ENCODE peak calls at places on chromosome 3, in nine cellular contexts. H is coronary artery, U is AG04450, F is sigmoid colon, B is cardiac muscle cell, G is RWPE2, E is K562, Y is heart right ventricle, O is brain microvascular endothelial cell. X is an unnamed sample.

GRCh38 chr3:99783009-99783573 is 34.6 kb upstream of the CMSS1 start:
- DNase-seq in H (no peak), U (peak), F (no peak), B (no peak), G (no peak), E (no peak), Y (no peak), O (peak), X (no peak)

GRCh38 chr3:11131371-11131770 is 22.9 kb upstream of the HRH1 start:
- DNase-seq in H (no peak), U (no peak), F (no peak), B (no peak), G (no peak), E (no peak), Y (no peak), O (no peak), X (no peak)

GRCh38 chr3:126616931-126617330 is 38.0 kb downstream of the TXNRD3 start:
- DNase-seq in H (no peak), U (no peak), F (no peak), B (no peak), G (no peak), E (no peak), Y (no peak), O (no peak), X (no peak)

GRCh38 chr3:53320697-53321096 is 26.6 kb downstream of the DCP1A start:
- DNase-seq in H (no peak), U (no peak), F (no peak), B (no peak), G (no peak), E (no peak), Y (peak), O (no peak), X (no peak)

GRCh38 chr3:194908432-194908966 is 222.8 kb downstream of the FAM43A start:
- DNase-seq in H (no peak), U (no peak), F (no peak), B (no peak), G (no peak), E (no peak), Y (no peak), O (no peak), X (no peak)

GRCh38 chr3:127590593-127591477 is at the start of gene TPRA1:
- DNase-seq in H (peak), U (peak), F (peak), B (peak), G (peak), E (peak), Y (peak), O (peak), X (peak)

GRCh38 chr3:132448211-132448961 is 31.1 kb downstream of the DNAJC13 start:
- DNase-seq in H (peak), U (no peak), F (no peak), B (peak), G (no peak), E (no peak), Y (peak), O (peak), X (no peak)

GRCh38 chr3:123361019-123361418 is 87.9 kb downstream of the ADCY5 start:
- DNase-seq in H (no peak), U (no peak), F (peak), B (no peak), G (no peak), E (no peak), Y (no peak), O (no peak), X (no peak)

GRCh38 chr3:183151716-183152385 is 10.7 kb downstream of the LAMP3 start:
- DNase-seq in H (no peak), U (no peak), F (no peak), B (no peak), G (no peak), E (no peak), Y (no peak), O (no peak), X (no peak)

GRCh38 chr3:190666801-190667200 is 152.9 kb downstream of the IL1RAP start:
- DNase-seq in H (no peak), U (no peak), F (no peak), B (no peak), G (no peak), E (no peak), Y (no peak), O (no peak), X (no peak)

GRCh38 chr3:47950453-47950852 is 65.8 kb downstream of the MAP4 start:
- DNase-seq in H (no peak), U (no peak), F (no peak), B (no peak), G (no peak), E (no peak), Y (no peak), O (no peak), X (no peak)

GRCh38 chr3:115217678-115218451 is 70.8 kb upstream of the ZBTB20 start:
- DNase-seq in H (no peak), U (peak), F (no peak), B (peak), G (no peak), E (peak), Y (peak), O (peak), X (peak)

GRCh38 chr3:51718547-51719412 is 11.9 kb downstream of the GRM2 start:
- DNase-seq in H (no peak), U (no peak), F (peak), B (peak), G (no peak), E (peak), Y (peak), O (peak), X (peak)

GRCh38 chr3:65924762-65925161 is 114.0 kb downstream of the MAGI1 start:
- DNase-seq in H (no peak), U (no peak), F (no peak), B (no peak), G (no peak), E (no peak), Y (no peak), O (no peak), X (no peak)

GRCh38 chr3:138118863-138119766 is 3.7 kb upstream of the DZIP1L start:
- DNase-seq in H (no peak), U (peak), F (peak), B (peak), G (no peak), E (peak), Y (peak), O (peak), X (peak)

GRCh38 chr3:123813876-123814275 is 70.3 kb downstream of the MYLK start:
- DNase-seq in H (no peak), U (no peak), F (no peak), B (no peak), G (no peak), E (peak), Y (peak), O (peak), X (no peak)

GRCh38 chr3:143897558-143898305 is 49.5 kb upstream of the SLC9A9 start:
- DNase-seq in H (no peak), U (no peak), F (no peak), B (peak), G (no peak), E (no peak), Y (no peak), O (peak), X (no peak)

GRCh38 chr3:13004376-13004775 is 68.9 kb downstream of the IQSEC1 start:
- DNase-seq in H (no peak), U (no peak), F (peak), B (no peak), G (peak), E (no peak), Y (no peak), O (no peak), X (no peak)

GRCh38 chr3:156899951-156900350 is 73.8 kb downstream of the LEKR1 start:
- DNase-seq in H (no peak), U (no peak), F (no peak), B (no peak), G (no peak), E (no peak), Y (no peak), O (no peak), X (no peak)

GRCh38 chr3:13927295-13927694 is 47.4 kb upstream of the WNT7A start:
- DNase-seq in H (no peak), U (no peak), F (no peak), B (no peak), G (no peak), E (no peak), Y (no peak), O (no peak), X (no peak)

GRCh38 chr3:908839-909238 is 184.0 kb upstream of the CNTN6 start:
- DNase-seq in H (no peak), U (no peak), F (no peak), B (peak), G (no peak), E (no peak), Y (no peak), O (no peak), X (peak)

GRCh38 chr3:45597166-45597565 is 2.6 kb downstream of the LIMD1 start:
- DNase-seq in H (no peak), U (no peak), F (no peak), B (no peak), G (no peak), E (no peak), Y (peak), O (peak), X (no peak)

GRCh38 chr3:190194506-190194905 is 73.8 kb upstream of the P3H2 start:
- DNase-seq in H (no peak), U (no peak), F (no peak), B (no peak), G (no peak), E (no peak), Y (no peak), O (no peak), X (no peak)

DNA sequence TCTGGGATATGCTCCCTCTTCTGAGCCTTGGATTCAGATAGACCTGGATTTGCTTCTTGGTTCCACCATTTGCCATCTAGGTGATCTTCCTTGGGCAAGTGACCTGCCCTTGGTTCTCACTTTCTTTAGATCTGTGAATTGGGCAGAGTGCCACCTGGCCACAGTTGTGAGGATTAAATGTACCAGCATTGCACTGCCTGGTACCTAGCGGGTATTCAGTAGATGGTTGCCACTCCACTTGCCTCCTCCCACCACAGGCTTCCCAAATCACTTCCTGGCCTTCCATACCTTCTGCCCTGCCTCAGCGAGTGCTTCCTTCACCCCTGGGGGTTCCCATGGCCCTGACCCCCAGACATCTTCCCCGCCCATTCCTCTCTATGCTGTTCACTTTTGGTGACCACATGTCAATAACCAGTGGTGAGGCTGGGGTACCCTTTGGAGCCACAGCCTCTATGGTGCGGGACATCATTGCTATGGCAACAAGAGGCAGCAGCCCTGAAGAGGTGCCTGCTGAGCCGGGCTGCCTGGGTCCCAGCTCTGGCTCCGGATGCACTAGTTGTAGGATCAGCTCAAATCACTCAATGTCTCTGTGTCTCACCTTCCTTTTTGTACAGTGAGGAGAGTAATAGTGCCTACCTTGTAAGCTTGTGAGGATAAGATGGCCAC is 40.5 kb downstream of the CMTM7 start:
- DNase-seq in H (no peak), U (no peak), F (no peak), B (no peak), G (no peak), E (no peak), Y (no peak), O (no peak), X (no peak)
- H3K27ac ChIP-seq in H (no peak), U (no peak), F (no peak), B (no peak), G (no peak), E (no peak), Y (no peak), O (no peak), X (no peak)

GRCh38 chr3:15380980-15381890 is 46.1 kb downstream of the METTL6 start:
- DNase-seq in H (no peak), U (no peak), F (no peak), B (no peak), G (no peak), E (no peak), Y (no peak), O (no peak), X (no peak)

GRCh38 chr3:15382405-15382923 is 44.9 kb downstream of the METTL6 start:
- DNase-seq in H (no peak), U (no peak), F (no peak), B (no peak), G (no peak), E (no peak), Y (no peak), O (no peak), X (no peak)

GRCh38 chr3:15372918-15373317 is 40.5 kb upstream of the SH3BP5 start:
- DNase-seq in H (no peak), U (no peak), F (no peak), B (no peak), G (no peak), E (no peak), Y (no peak), O (no peak), X (no peak)

GRCh38 chr3:15375461-15376000 is 43.1 kb upstream of the SH3BP5 start:
- DNase-seq in H (no peak), U (no peak), F (no peak), B (no peak), G (no peak), E (no peak), Y (no peak), O (no peak), X (no peak)

GRCh38 chr3:15377961-15378791 is 45.8 kb upstream of the SH3BP5 start:
- DNase-seq in H (peak), U (peak), F (peak), B (peak), G (peak), E (peak), Y (peak), O (peak), X (peak)
- H3K4me3 ChIP-seq in H (peak), U (no peak), F (no peak), B (no peak), G (no peak), E (no peak), Y (no peak), O (no peak), X (no peak)

GRCh38 chr3:106769045-106769444 is 608.2 kb upstream of the CCDC54 start:
- DNase-seq in H (no peak), U (no peak), F (no peak), B (no peak), G (no peak), E (no peak), Y (no peak), O (no peak), X (peak)
- TF ChIP-seq CTCF in H (no peak), U (no peak), F (no peak), B (no peak), G (no peak), E (no peak), Y (no peak), O (no peak), X (no peak)

GRCh38 chr3:100844063-100844936 is 135.0 kb downstream of the TFG start:
- DNase-seq in H (no peak), U (no peak), F (no peak), B (no peak), G (no peak), E (no peak), Y (no peak), O (no peak), X (no peak)
- H3K27ac ChIP-seq in H (no peak), U (no peak), F (no peak), B (no peak), G (peak), E (no peak), Y (no peak), O (no peak), X (no peak)

GRCh38 chr3:106206613-106207012 is 337.8 kb upstream of the CBLB start:
- DNase-seq in H (no peak), U (no peak), F (no peak), B (no peak), G (no peak), E (no peak), Y (no peak), O (no peak), X (no peak)
- H3K4me3 ChIP-seq in H (no peak), U (no peak), F (no peak), B (no peak), G (no peak), E (no peak), Y (peak), O (no peak), X (peak)